ENCODE peak calls at places on chromosomes 5 and 9, in five cellular contexts. P, I, Y, L and U are unnamed samples.

GRCh38 chr5:125536095-125536494 is 789.7 kb upstream of the ZNF608 start:
- ATAC-seq in L (no peak), I (no peak), P (no peak), Y (no peak), U (no peak)

GRCh38 chr9:104094534-104095020 is 468 bp downstream of the SMC2 start:
- ATAC-seq in I (peak; percentile 8), P (peak; percentile 11), L (no peak), Y (peak; percentile 13), U (no peak)

GRCh38 chr9:76603448-76603895 is 144.5 kb downstream of the GCNT1 start:
- ATAC-seq in I (no peak), Y (no peak), P (no peak), L (peak; percentile 69), U (peak; percentile 69)

GRCh38 chr5:154937718-154938466 is at the start of gene GEMIN5:
- ATAC-seq in I (peak; percentile 90), L (peak; percentile 98), P (peak; percentile 95), Y (peak; percentile 92), U (peak; percentile 95)

GRCh38 chr9:137407590-137408300 is 15.2 kb downstream of the EXD3 start:
- ATAC-seq in L (peak; percentile 62), I (no peak), Y (peak; percentile 58), P (no peak), U (peak; percentile 32)

GRCh38 chr5:98529321-98529720 is 244.1 kb upstream of the RGMB start:
- ATAC-seq in Y (no peak), P (no peak), I (no peak), L (no peak), U (no peak)

GRCh38 chr9:112299514-112299913 is 33.9 kb downstream of the PTBP3 start:
- ATAC-seq in L (peak; percentile 55), I (peak; percentile 61), P (no peak), Y (no peak), U (peak; percentile 61)

GRCh38 chr9:5478214-5478613 is 27.9 kb downstream of the CD274 start:
- ATAC-seq in P (no peak), Y (peak; percentile 70), I (no peak), L (no peak), U (no peak)

DNA sequence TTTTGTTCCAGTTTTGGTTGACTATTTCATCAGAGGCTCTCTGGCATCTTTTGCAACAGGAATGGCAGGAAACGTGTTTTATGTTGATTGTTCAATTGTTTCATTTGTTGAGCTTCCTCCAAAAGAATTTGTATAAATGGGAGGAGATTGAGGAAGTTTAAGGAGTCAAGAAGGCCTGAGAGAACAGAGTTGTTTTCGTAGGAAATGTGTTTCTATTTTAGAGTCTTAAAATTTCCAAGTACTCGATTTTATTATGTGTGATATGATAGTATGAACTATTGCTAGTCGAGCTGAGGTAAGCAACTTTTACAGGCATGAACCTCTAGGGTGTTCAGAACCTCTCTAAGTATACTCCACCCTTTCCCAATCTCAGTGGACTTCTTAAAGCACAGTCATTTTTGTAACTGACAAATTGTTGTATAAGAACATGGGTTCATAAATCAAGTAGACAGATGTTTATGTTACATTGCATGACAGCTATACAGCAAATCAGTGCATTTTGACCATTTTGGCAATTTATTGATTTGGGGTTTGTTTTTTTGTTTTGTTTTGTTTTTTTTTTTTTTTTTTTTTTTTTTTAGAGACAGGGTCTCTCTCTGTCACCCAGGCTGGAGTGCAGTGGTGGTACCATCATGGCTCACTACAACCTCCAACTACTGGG is 47.4 kb downstream of the POLK start:
- ATAC-seq in I (peak; percentile 45), Y (peak; percentile 44), P (no peak), L (peak; percentile 56), U (no peak)
- TF ChIP-seq CTCF in I (no peak), Y (no peak), P (no peak), L (no peak), U (no peak)

GRCh38 chr5:82641362-82641988 is 363.3 kb upstream of the RPS23 start:
- ATAC-seq in L (peak; percentile 91), I (peak; percentile 83), P (peak; percentile 91), Y (peak; percentile 87), U (peak; percentile 92)
- TF ChIP-seq POLR2AphosphoS5 in L (peak; percentile 53), I (no peak), P (no peak), Y (no peak), U (peak; percentile 85)

DNA sequence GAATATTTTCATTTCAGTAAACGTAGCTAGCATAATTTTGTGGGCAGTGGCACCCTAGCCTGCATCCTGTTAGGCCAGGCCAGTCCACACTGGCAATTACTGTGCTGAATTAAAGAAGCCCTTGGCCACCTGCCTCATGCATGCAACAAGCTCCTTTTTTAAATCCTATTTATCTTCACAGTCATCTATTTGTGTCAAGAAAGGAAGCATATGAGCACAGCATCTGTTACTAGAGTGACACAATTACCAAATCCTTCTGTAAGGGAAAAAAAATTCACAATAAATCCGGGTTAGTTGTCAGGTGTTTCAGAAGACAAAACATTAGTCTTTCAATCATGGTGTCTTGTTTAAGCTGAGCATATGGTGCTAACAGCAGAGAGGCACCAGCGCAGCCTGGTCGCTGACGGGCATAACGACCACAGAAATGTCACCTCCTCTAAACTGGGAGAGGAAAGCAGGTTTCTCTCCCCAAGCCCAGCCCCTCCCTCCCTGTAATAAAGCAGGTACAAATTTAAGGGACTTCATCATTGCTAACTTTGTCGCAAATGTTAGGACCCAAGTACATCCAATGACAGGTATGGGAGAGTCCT is 520.6 kb downstream of the CTNND2 start:
- ATAC-seq in Y (no peak), L (no peak), I (no peak), P (no peak), U (no peak)
- TF ChIP-seq EP300 in Y (no peak), L (no peak), I (no peak), P (no peak), U (no peak)

GRCh38 chr9:95125652-95126051 is 191.9 kb downstream of the FANCC start:
- ATAC-seq in Y (no peak), I (no peak), L (no peak), P (no peak), U (no peak)

GRCh38 chr9:95129651-95130291 is 187.7 kb downstream of the FANCC start:
- ATAC-seq in L (no peak), I (no peak), Y (no peak), P (peak; percentile 62), U (no peak)

GRCh38 chr9:95126739-95127138 is 190.8 kb downstream of the FANCC start:
- ATAC-seq in Y (no peak), I (no peak), P (no peak), L (no peak), U (no peak)

GRCh38 chr9:95128177-95128524 is 189.4 kb downstream of the FANCC start:
- ATAC-seq in P (no peak), Y (no peak), I (no peak), L (no peak), U (no peak)

GRCh38 chr9:95127249-95128176 is 190.0 kb downstream of the FANCC start:
- ATAC-seq in L (peak; percentile 95), I (peak; percentile 99), Y (peak; percentile 97), P (peak; percentile 94), U (peak; percentile 88)
- TF ChIP-seq CTCF in L (peak; percentile 95), I (peak; percentile 96), Y (peak; percentile 91), P (peak; percentile 91), U (peak; percentile 96)